ENCODE peak calls at places on chromosomes 12 and 14, in ten cellular contexts. One of them, this sample, is unnamed.

GRCh38 chr14:81450100-81450531 is 50.0 kb upstream of the STON2 start:
- DNase-seq in CD8-positive, alpha-beta T cell: no peak
- DNase-seq in colonic mucosa: no peak
- DNase-seq in choroid plexus epithelial cell: no peak
- DNase-seq in HFFc6: no peak
- DNase-seq in psoas muscle: peak; percentile 87
- DNase-seq in AG04450: no peak
- DNase-seq in Peyer's patch: no peak
- DNase-seq in MCF 10A: no peak
- DNase-seq in glutamatergic neuron: peak; percentile 79
- DNase-seq in this sample: no peak

GRCh38 chr14:74697976-74698375 is 14.9 kb downstream of the AREL1 start:
- DNase-seq in CD8-positive, alpha-beta T cell: no peak
- DNase-seq in colonic mucosa: no peak
- DNase-seq in choroid plexus epithelial cell: no peak
- DNase-seq in HFFc6: no peak
- DNase-seq in psoas muscle: no peak
- DNase-seq in AG04450: no peak
- DNase-seq in Peyer's patch: no peak
- DNase-seq in MCF 10A: no peak
- DNase-seq in glutamatergic neuron: no peak
- DNase-seq in this sample: no peak

GRCh38 chr12:79407671-79408622 is 282.8 kb downstream of the PAWR start:
- DNase-seq in CD8-positive, alpha-beta T cell: no peak
- DNase-seq in colonic mucosa: peak; percentile 78
- DNase-seq in choroid plexus epithelial cell: peak; percentile 97
- DNase-seq in HFFc6: peak; percentile 88
- DNase-seq in psoas muscle: no peak
- DNase-seq in AG04450: peak; percentile 81
- DNase-seq in Peyer's patch: peak; percentile 76
- DNase-seq in MCF 10A: peak; percentile 89
- DNase-seq in glutamatergic neuron: peak; percentile 26
- DNase-seq in this sample: peak; percentile 73

GRCh38 chr14:72889366-72889765 is 4.5 kb downstream of the DPF3 start:
- DNase-seq in CD8-positive, alpha-beta T cell: no peak
- DNase-seq in colonic mucosa: no peak
- DNase-seq in choroid plexus epithelial cell: no peak
- DNase-seq in HFFc6: no peak
- DNase-seq in psoas muscle: no peak
- DNase-seq in AG04450: no peak
- DNase-seq in Peyer's patch: no peak
- DNase-seq in MCF 10A: no peak
- DNase-seq in glutamatergic neuron: no peak
- DNase-seq in this sample: no peak

GRCh38 chr12:52243774-52244614 is 11.0 kb downstream of the KRT7 start:
- DNase-seq in CD8-positive, alpha-beta T cell: peak; percentile 50
- DNase-seq in colonic mucosa: peak; percentile 70
- DNase-seq in choroid plexus epithelial cell: peak; percentile 91
- DNase-seq in HFFc6: peak; percentile 86
- DNase-seq in psoas muscle: peak; percentile 88
- DNase-seq in AG04450: peak; percentile 65
- DNase-seq in Peyer's patch: peak; percentile 76
- DNase-seq in MCF 10A: peak; percentile 98
- DNase-seq in glutamatergic neuron: no peak
- DNase-seq in this sample: peak; percentile 85

GRCh38 chr14:67357583-67358354 is 1.8 kb downstream of the ATP6V1D start:
- DNase-seq in CD8-positive, alpha-beta T cell: no peak
- DNase-seq in colonic mucosa: no peak
- DNase-seq in choroid plexus epithelial cell: peak; percentile 8
- DNase-seq in HFFc6: no peak
- DNase-seq in psoas muscle: no peak
- DNase-seq in AG04450: no peak
- DNase-seq in Peyer's patch: no peak
- DNase-seq in MCF 10A: peak; percentile 9
- DNase-seq in glutamatergic neuron: no peak
- DNase-seq in this sample: no peak

GRCh38 chr12:96000858-96001257 is 4.7 kb upstream of the HAL start:
- DNase-seq in CD8-positive, alpha-beta T cell: no peak
- DNase-seq in colonic mucosa: no peak
- DNase-seq in choroid plexus epithelial cell: no peak
- DNase-seq in HFFc6: no peak
- DNase-seq in psoas muscle: no peak
- DNase-seq in AG04450: no peak
- DNase-seq in Peyer's patch: no peak
- DNase-seq in MCF 10A: no peak
- DNase-seq in glutamatergic neuron: no peak
- DNase-seq in this sample: no peak

GRCh38 chr12:115203661-115204060 is 519.7 kb upstream of the TBX3 start:
- DNase-seq in CD8-positive, alpha-beta T cell: no peak
- DNase-seq in colonic mucosa: no peak
- DNase-seq in choroid plexus epithelial cell: peak; percentile 37
- DNase-seq in HFFc6: no peak
- DNase-seq in psoas muscle: no peak
- DNase-seq in AG04450: peak; percentile 24
- DNase-seq in Peyer's patch: no peak
- DNase-seq in MCF 10A: no peak
- DNase-seq in glutamatergic neuron: no peak
- DNase-seq in this sample: no peak

GRCh38 chr14:76811561-76811960 is 1.1 kb downstream of the ANGEL1 start:
- DNase-seq in CD8-positive, alpha-beta T cell: no peak
- DNase-seq in colonic mucosa: no peak
- DNase-seq in choroid plexus epithelial cell: peak; percentile 30
- DNase-seq in HFFc6: peak; percentile 30
- DNase-seq in psoas muscle: no peak
- DNase-seq in AG04450: no peak
- DNase-seq in Peyer's patch: no peak
- DNase-seq in MCF 10A: peak; percentile 13
- DNase-seq in glutamatergic neuron: no peak
- DNase-seq in this sample: no peak
- TF ChIP-seq CTCF in CD8-positive, alpha-beta T cell: no peak
- TF ChIP-seq CTCF in colonic mucosa: no peak
- TF ChIP-seq CTCF in choroid plexus epithelial cell: no peak
- TF ChIP-seq CTCF in HFFc6: no peak
- TF ChIP-seq CTCF in psoas muscle: no peak
- TF ChIP-seq CTCF in AG04450: no peak
- TF ChIP-seq CTCF in Peyer's patch: no peak
- TF ChIP-seq CTCF in MCF 10A: no peak
- TF ChIP-seq CTCF in glutamatergic neuron: no peak
- TF ChIP-seq CTCF in this sample: no peak

GRCh38 chr14:97298775-97299174 is 501.6 kb downstream of the VRK1 start:
- DNase-seq in CD8-positive, alpha-beta T cell: no peak
- DNase-seq in colonic mucosa: no peak
- DNase-seq in choroid plexus epithelial cell: no peak
- DNase-seq in HFFc6: no peak
- DNase-seq in psoas muscle: no peak
- DNase-seq in AG04450: no peak
- DNase-seq in Peyer's patch: no peak
- DNase-seq in MCF 10A: no peak
- DNase-seq in glutamatergic neuron: no peak
- DNase-seq in this sample: no peak

GRCh38 chr14:97295108-97295710 is 498.0 kb downstream of the VRK1 start:
- DNase-seq in CD8-positive, alpha-beta T cell: no peak
- DNase-seq in colonic mucosa: no peak
- DNase-seq in choroid plexus epithelial cell: no peak
- DNase-seq in HFFc6: no peak
- DNase-seq in psoas muscle: no peak
- DNase-seq in AG04450: no peak
- DNase-seq in Peyer's patch: no peak
- DNase-seq in MCF 10A: no peak
- DNase-seq in glutamatergic neuron: no peak
- DNase-seq in this sample: no peak

GRCh38 chr14:97298331-97298730 is 501.1 kb downstream of the VRK1 start:
- DNase-seq in CD8-positive, alpha-beta T cell: no peak
- DNase-seq in colonic mucosa: no peak
- DNase-seq in choroid plexus epithelial cell: no peak
- DNase-seq in HFFc6: no peak
- DNase-seq in psoas muscle: no peak
- DNase-seq in AG04450: no peak
- DNase-seq in Peyer's patch: no peak
- DNase-seq in MCF 10A: no peak
- DNase-seq in glutamatergic neuron: peak; percentile 40
- DNase-seq in this sample: no peak

GRCh38 chr14:97301931-97302559 is 504.9 kb downstream of the VRK1 start:
- DNase-seq in CD8-positive, alpha-beta T cell: no peak
- DNase-seq in colonic mucosa: no peak
- DNase-seq in choroid plexus epithelial cell: no peak
- DNase-seq in HFFc6: no peak
- DNase-seq in psoas muscle: no peak
- DNase-seq in AG04450: no peak
- DNase-seq in Peyer's patch: no peak
- DNase-seq in MCF 10A: no peak
- DNase-seq in glutamatergic neuron: no peak
- DNase-seq in this sample: no peak

DNA sequence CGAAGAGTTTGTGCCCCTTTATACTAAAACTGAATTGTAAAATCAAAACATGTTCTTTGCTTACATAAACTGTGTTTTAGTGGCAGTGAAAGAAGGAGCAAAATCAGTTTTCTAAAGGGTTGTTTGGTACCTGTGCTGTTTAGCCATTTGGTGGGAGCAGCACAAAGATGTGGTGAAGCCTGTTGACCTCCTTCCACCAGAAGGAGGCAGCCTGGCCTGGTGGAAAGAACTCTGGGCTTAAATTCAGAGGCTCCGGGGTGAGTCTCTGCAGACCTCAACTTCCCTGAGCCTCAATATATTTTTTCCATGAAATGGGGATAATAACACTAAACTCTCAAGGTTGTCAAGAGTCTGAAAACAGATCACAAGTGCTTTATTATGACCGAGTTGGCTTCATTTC is 502.5 kb downstream of the VRK1 start:
- DNase-seq in CD8-positive, alpha-beta T cell: peak; percentile 9
- DNase-seq in colonic mucosa: no peak
- DNase-seq in choroid plexus epithelial cell: no peak
- DNase-seq in HFFc6: no peak
- DNase-seq in psoas muscle: no peak
- DNase-seq in AG04450: no peak
- DNase-seq in Peyer's patch: no peak
- DNase-seq in MCF 10A: peak; percentile 24
- DNase-seq in glutamatergic neuron: no peak
- DNase-seq in this sample: no peak
- TF ChIP-seq CTCF in CD8-positive, alpha-beta T cell: no peak
- TF ChIP-seq CTCF in colonic mucosa: no peak
- TF ChIP-seq CTCF in choroid plexus epithelial cell: no peak
- TF ChIP-seq CTCF in HFFc6: no peak
- TF ChIP-seq CTCF in psoas muscle: no peak
- TF ChIP-seq CTCF in AG04450: no peak
- TF ChIP-seq CTCF in Peyer's patch: peak; percentile 19
- TF ChIP-seq CTCF in MCF 10A: no peak
- TF ChIP-seq CTCF in glutamatergic neuron: no peak
- TF ChIP-seq CTCF in this sample: no peak

GRCh38 chr12:75503459-75503858 is 8.0 kb downstream of the KRR1 start:
- DNase-seq in CD8-positive, alpha-beta T cell: no peak
- DNase-seq in colonic mucosa: no peak
- DNase-seq in choroid plexus epithelial cell: no peak
- DNase-seq in HFFc6: no peak
- DNase-seq in psoas muscle: no peak
- DNase-seq in AG04450: no peak
- DNase-seq in Peyer's patch: no peak
- DNase-seq in MCF 10A: no peak
- DNase-seq in glutamatergic neuron: no peak
- DNase-seq in this sample: no peak

GRCh38 chr12:75509621-75510020 is 1.8 kb downstream of the KRR1 start:
- DNase-seq in CD8-positive, alpha-beta T cell: no peak
- DNase-seq in colonic mucosa: no peak
- DNase-seq in choroid plexus epithelial cell: no peak
- DNase-seq in HFFc6: no peak
- DNase-seq in psoas muscle: no peak
- DNase-seq in AG04450: no peak
- DNase-seq in Peyer's patch: no peak
- DNase-seq in MCF 10A: peak; percentile 36
- DNase-seq in glutamatergic neuron: no peak
- DNase-seq in this sample: no peak

GRCh38 chr12:75503866-75504265 is 7.5 kb downstream of the KRR1 start:
- DNase-seq in CD8-positive, alpha-beta T cell: no peak
- DNase-seq in colonic mucosa: no peak
- DNase-seq in choroid plexus epithelial cell: no peak
- DNase-seq in HFFc6: no peak
- DNase-seq in psoas muscle: no peak
- DNase-seq in AG04450: no peak
- DNase-seq in Peyer's patch: no peak
- DNase-seq in MCF 10A: no peak
- DNase-seq in glutamatergic neuron: no peak
- DNase-seq in this sample: no peak

GRCh38 chr12:75508159-75508558 is 3.2 kb downstream of the KRR1 start:
- DNase-seq in CD8-positive, alpha-beta T cell: no peak
- DNase-seq in colonic mucosa: no peak
- DNase-seq in choroid plexus epithelial cell: no peak
- DNase-seq in HFFc6: no peak
- DNase-seq in psoas muscle: no peak
- DNase-seq in AG04450: no peak
- DNase-seq in Peyer's patch: no peak
- DNase-seq in MCF 10A: no peak
- DNase-seq in glutamatergic neuron: no peak
- DNase-seq in this sample: no peak

GRCh38 chr12:75505706-75506312 is 5.6 kb downstream of the KRR1 start:
- DNase-seq in CD8-positive, alpha-beta T cell: no peak
- DNase-seq in colonic mucosa: no peak
- DNase-seq in choroid plexus epithelial cell: peak; percentile 70
- DNase-seq in HFFc6: peak; percentile 36
- DNase-seq in psoas muscle: no peak
- DNase-seq in AG04450: no peak
- DNase-seq in Peyer's patch: no peak
- DNase-seq in MCF 10A: peak; percentile 40
- DNase-seq in glutamatergic neuron: no peak
- DNase-seq in this sample: no peak
- TF ChIP-seq CTCF in CD8-positive, alpha-beta T cell: peak; percentile 84
- TF ChIP-seq CTCF in colonic mucosa: peak; percentile 53
- TF ChIP-seq CTCF in choroid plexus epithelial cell: peak; percentile 68
- TF ChIP-seq CTCF in HFFc6: peak; percentile 88
- TF ChIP-seq CTCF in psoas muscle: peak; percentile 46
- TF ChIP-seq CTCF in AG04450: peak; percentile 74
- TF ChIP-seq CTCF in Peyer's patch: peak; percentile 54
- TF ChIP-seq CTCF in MCF 10A: peak; percentile 56
- TF ChIP-seq CTCF in glutamatergic neuron: peak; percentile 71
- TF ChIP-seq CTCF in this sample: peak; percentile 68

DNA sequence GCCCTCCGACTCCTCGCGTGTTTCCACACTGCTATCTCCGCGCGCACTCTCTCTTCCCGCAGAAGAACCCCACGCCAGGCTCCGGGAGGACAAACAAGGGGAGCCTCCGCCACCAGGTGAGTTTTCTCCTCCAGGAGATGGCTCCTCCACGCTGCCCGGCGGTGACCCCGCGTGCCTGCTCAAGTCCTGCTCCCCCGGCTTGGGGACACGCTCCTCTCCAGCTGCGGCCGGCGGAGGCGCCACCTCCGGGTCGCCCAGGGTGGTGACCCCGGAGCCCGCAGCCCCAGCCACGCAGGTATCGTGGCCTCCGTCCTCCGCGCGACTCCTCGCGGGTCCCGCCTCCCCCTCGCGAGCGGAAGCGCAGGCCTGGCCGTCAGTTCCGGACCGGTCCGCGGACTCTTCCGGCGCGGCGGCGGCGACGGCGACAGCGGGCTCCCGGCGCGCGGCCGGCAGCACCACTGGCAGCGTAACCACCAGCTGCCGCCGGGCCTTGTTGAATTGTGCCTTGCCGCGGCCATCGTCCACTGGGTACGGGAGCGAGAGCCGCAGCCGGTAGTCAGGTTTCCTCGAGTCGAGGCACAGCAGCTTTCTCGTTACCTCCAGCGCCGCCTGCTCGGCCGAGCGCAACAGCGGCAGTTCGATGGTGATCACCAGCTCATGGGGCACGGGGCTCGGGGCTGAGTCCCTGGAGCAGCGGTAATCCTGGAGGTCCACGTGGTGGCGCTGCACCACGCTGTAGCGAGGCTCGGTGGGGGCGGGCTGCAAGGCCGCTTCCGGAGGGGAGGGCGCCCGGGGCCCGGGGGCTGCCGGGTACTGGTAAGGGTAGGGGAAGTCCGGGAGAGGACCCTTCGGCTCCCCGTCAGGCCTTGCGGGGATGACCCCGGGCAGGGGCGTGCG is 1.1 kb downstream of the DNAAF2 start:
- DNase-seq in CD8-positive, alpha-beta T cell: peak; percentile 94
- DNase-seq in colonic mucosa: peak; percentile 94
- DNase-seq in choroid plexus epithelial cell: peak; percentile 98
- DNase-seq in HFFc6: peak; percentile 88
- DNase-seq in psoas muscle: peak; percentile 97
- DNase-seq in AG04450: peak; percentile 88
- DNase-seq in Peyer's patch: peak; percentile 97
- DNase-seq in MCF 10A: peak; percentile 92
- DNase-seq in glutamatergic neuron: peak; percentile 97
- DNase-seq in this sample: peak; percentile 87
- TF ChIP-seq CTCF in CD8-positive, alpha-beta T cell: peak; percentile 72
- TF ChIP-seq CTCF in colonic mucosa: peak; percentile 73
- TF ChIP-seq CTCF in choroid plexus epithelial cell: peak; percentile 66
- TF ChIP-seq CTCF in HFFc6: peak; percentile 90
- TF ChIP-seq CTCF in psoas muscle: peak; percentile 68
- TF ChIP-seq CTCF in AG04450: peak; percentile 73
- TF ChIP-seq CTCF in Peyer's patch: peak; percentile 93
- TF ChIP-seq CTCF in MCF 10A: peak; percentile 83
- TF ChIP-seq CTCF in glutamatergic neuron: peak; percentile 80
- TF ChIP-seq CTCF in this sample: peak; percentile 78